ENCODE peak calls at places on chromosomes 7 and 10, in five cellular contexts. F, C, E, M and J are unnamed samples.

GRCh38 chr7:120742370-120742769 is 115.6 kb downstream of the TSPAN12 start:
- DNase-seq in F (no peak), C (no peak), E (no peak), M (no peak), J (no peak)

GRCh38 chr10:76337641-76338040 is 906.2 kb downstream of the LRMDA start:
- DNase-seq in F (no peak), C (no peak), E (no peak), M (no peak), J (peak; percentile 3)

GRCh38 chr10:116041948-116042347 is 231.1 kb downstream of the GFRA1 start:
- DNase-seq in F (no peak), C (no peak), E (no peak), M (no peak), J (no peak)

GRCh38 chr10:13634207-13634606 is 47.4 kb downstream of the PRPF18 start:
- DNase-seq in F (no peak), C (no peak), E (no peak), M (no peak), J (no peak)

GRCh38 chr10:114172776-114173555 is 1.0 kb downstream of the CCDC186 start:
- DNase-seq in F (no peak), C (no peak), E (no peak), M (no peak), J (no peak)

GRCh38 chr10:1208376-1209311 is 152.5 kb downstream of the WDR37 start:
- DNase-seq in F (no peak), C (no peak), E (no peak), M (peak; percentile 11), J (no peak)

GRCh38 chr10:132972149-132972985 is 30.0 kb upstream of the CFAP46 start:
- DNase-seq in F (no peak), C (no peak), E (peak; percentile 19), M (no peak), J (no peak)

GRCh38 chr10:3173173-3173878 is 744 bp upstream of the PITRM1 start:
- DNase-seq in F (peak; percentile 96), C (no peak), E (no peak), M (peak; percentile 100), J (no peak)

GRCh38 chr10:29394321-29394932 is 105.6 kb downstream of the LYZL1 start:
- DNase-seq in F (no peak), C (no peak), E (no peak), M (no peak), J (no peak)

GRCh38 chr7:51602321-51602720 is 285.7 kb upstream of the COBL start:
- DNase-seq in F (no peak), C (no peak), E (peak; percentile 27), M (no peak), J (no peak)

GRCh38 chr7:50069613-50070012 is 23.4 kb downstream of the ZPBP start:
- DNase-seq in F (no peak), C (peak; percentile 12), E (no peak), M (no peak), J (peak; percentile 21)

GRCh38 chr7:6257602-6258001 is 14.8 kb downstream of the CYTH3 start:
- DNase-seq in F (no peak), C (no peak), E (no peak), M (no peak), J (no peak)

GRCh38 chr7:44213206-44213871 is 12.6 kb downstream of the YKT6 start:
- DNase-seq in F (no peak), C (no peak), E (no peak), M (no peak), J (no peak)

GRCh38 chr7:135683609-135684008 is 21.3 kb downstream of the STMP1 start:
- DNase-seq in F (no peak), C (no peak), E (no peak), M (no peak), J (no peak)

GRCh38 chr7:147279516-147279915 is 1162.9 kb downstream of the CNTNAP2 start:
- DNase-seq in F (no peak), C (peak; percentile 0), E (no peak), M (no peak), J (no peak)

GRCh38 chr7:67453580-67453979 is 456.9 kb downstream of the TYW1 start:
- DNase-seq in F (no peak), C (no peak), E (peak; percentile 56), M (no peak), J (no peak)

GRCh38 chr10:59844436-59844835 is 61.9 kb downstream of the CCDC6 start:
- DNase-seq in F (no peak), C (no peak), E (no peak), M (no peak), J (no peak)

GRCh38 chr7:78472519-78472918 is 673.9 kb downstream of the PHTF2 start:
- DNase-seq in F (no peak), C (no peak), E (no peak), M (no peak), J (no peak)

GRCh38 chr7:99740573-99741437 is 5.8 kb upstream of the CYP3A7 start:
- DNase-seq in F (no peak), C (peak; percentile 8), E (no peak), M (no peak), J (no peak)

GRCh38 chr10:122310311-122311050 is 39.4 kb downstream of the BTBD16 start:
- DNase-seq in F (no peak), C (peak; percentile 98), E (no peak), M (no peak), J (no peak)

GRCh38 chr7:35249537-35249907 is 4.4 kb downstream of the TBX20 start:
- DNase-seq in F (no peak), C (no peak), E (no peak), M (peak; percentile 61), J (no peak)

GRCh38 chr7:142384508-142384922 is 126.7 kb upstream of the PRSS58 start:
- DNase-seq in F (no peak), C (no peak), E (no peak), M (no peak), J (no peak)

GRCh38 chr7:138738551-138739335 is 37.6 kb upstream of the SVOPL start:
- DNase-seq in F (peak; percentile 76), C (peak; percentile 81), E (peak; percentile 83), M (peak; percentile 90), J (peak; percentile 64)

GRCh38 chr7:151695856-151696555 is 176.3 kb upstream of the RHEB start:
- DNase-seq in F (no peak), C (no peak), E (no peak), M (no peak), J (no peak)

GRCh38 chr7:120272261-120272895 is 597 bp upstream of the KCND2 start:
- DNase-seq in F (peak; percentile 70), C (peak; percentile 22), E (peak; percentile 72), M (peak; percentile 54), J (peak; percentile 27)

GRCh38 chr10:106660550-106660949 is 504.0 kb downstream of the SORCS1 start:
- DNase-seq in F (no peak), C (no peak), E (no peak), M (no peak), J (no peak)

GRCh38 chr7:120554960-120555571 is 282.1 kb downstream of the KCND2 start:
- DNase-seq in F (peak; percentile 54), C (peak; percentile 49), E (peak; percentile 42), M (peak; percentile 56), J (peak; percentile 45)

GRCh38 chr7:135550196-135550595 is 7.5 kb upstream of the NUP205 start:
- DNase-seq in F (no peak), C (no peak), E (no peak), M (no peak), J (no peak)

DNA sequence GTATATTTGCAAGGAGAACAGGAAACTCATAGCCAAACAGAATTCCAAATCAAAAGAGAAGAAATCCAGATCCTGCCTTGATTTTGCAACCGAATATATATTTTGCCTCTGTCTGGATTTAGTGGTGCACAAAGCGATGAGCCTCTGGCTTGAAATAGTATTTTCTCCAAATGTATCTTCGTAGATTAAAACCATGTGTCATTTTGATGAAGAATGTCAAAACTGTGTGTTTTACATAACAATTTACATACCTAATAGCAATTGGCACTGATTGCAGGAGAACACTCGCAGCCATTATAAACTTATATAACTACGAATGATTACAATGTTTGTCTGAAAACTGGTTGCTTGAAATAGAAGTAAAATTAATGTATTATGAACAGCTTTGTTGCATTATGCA is 156.4 kb downstream of the ARID5B start:
- DNase-seq in F (no peak), C (no peak), E (no peak), M (no peak), J (no peak)
- H3K4me2 ChIP-seq in F (no peak overlapping the region), C (no peak overlapping the region), E (peak overlapping the region; percentile 61), M (no peak overlapping the region), J (no peak overlapping the region)

DNA sequence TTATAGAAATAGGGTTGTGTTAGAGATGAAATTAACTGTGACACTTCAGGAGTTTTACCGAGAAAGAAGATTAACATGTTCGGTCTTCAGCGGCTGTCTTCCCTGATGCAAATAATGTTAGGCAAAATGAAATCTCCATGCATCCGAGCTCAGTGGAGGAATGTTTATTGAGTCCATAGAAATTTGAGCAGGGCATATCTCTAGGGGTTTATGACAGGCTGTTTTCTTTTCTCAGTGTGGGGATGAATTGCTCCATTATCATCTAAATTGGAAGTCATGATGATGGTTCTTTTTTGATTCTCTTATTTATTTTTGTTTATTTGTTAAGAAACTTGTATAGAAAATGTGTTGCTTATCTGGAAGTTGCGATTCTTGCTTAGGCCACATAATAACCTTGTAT is 31.7 kb downstream of the DYNC1I1 start:
- DNase-seq in F (no peak), C (no peak), E (no peak), M (no peak), J (no peak)
- TF ChIP-seq GABPA in F (no peak), C (no peak), E (no peak), M (no peak), J (no peak)

GRCh38 chr10:129094233-129094632 is 372.8 kb upstream of the MGMT start:
- DNase-seq in F (no peak), C (no peak), E (no peak), M (no peak), J (no peak)

GRCh38 chr10:129096340-129096984 is 370.6 kb upstream of the MGMT start:
- DNase-seq in F (no peak), C (no peak), E (no peak), M (no peak), J (no peak)

GRCh38 chr10:129095980-129096339 is 371.1 kb upstream of the MGMT start:
- DNase-seq in F (no peak), C (no peak), E (no peak), M (no peak), J (no peak)

GRCh38 chr10:129094813-129095212 is 372.2 kb upstream of the MGMT start:
- DNase-seq in F (no peak), C (no peak), E (no peak), M (no peak), J (no peak)

DNA sequence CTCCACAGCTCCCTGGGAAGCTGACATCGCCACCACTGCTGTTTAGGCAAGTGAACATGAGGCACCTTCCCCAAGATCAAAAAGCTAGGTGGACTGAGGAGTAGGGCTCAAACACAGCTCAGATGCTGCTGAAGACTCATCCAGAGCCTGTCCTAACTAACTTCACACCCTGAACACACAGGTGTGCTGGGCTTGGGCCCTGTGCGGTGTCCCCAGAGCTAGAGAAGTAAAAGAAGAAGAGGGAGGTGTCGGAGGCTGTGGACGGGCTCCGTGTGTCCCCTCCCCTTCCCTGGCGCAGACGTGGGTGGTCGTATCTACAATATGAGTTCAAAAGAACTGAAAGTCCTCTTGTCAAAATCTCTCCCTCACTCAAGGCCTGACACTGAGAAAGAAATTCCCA is 373.4 kb upstream of the MGMT start:
- DNase-seq in F (no peak), C (no peak), E (no peak), M (no peak), J (no peak)
- TF ChIP-seq JUND in F (no peak), C (no peak), E (no peak), M (no peak), J (no peak)

DNA sequence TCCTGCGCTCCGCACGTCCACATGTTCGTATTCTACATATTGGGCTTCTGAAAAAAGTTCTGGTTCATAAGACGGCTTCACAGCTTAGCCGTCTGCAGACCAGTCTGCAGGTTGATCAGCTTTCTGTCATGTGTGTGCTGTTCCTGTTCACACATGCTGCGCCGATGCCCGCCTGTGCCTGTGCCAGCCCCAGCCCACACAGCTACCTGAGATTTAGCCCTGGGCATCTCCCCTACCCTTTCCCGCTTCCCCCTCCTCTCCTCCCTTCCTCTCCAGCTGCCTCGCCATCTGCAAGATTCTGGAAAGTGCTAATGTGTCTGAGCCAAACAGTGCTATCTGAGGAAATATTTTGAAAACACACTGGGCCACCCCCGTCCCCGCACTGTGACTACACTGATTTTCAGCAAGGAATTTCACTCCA is 7.1 kb downstream of the CHST3 start:
- DNase-seq in F (no peak), C (no peak), E (no peak), M (no peak), J (no peak)
- H3K4me2 ChIP-seq in F (no peak overlapping the region), C (no peak overlapping the region), E (no peak overlapping the region), M (no peak overlapping the region), J (peak overlapping the region; percentile 49)